ENCODE peak calls at places on chromosomes 4 and X, in four cellular contexts. J, C, I and V are unnamed samples.

GRCh38 chr4:147307896-147308680 is 172.8 kb upstream of the EDNRA start:
- DNase-seq in J (no peak), C (no peak), I (no peak), V (no peak)

GRCh38 chrX:54045563-54046228 is 1.4 kb upstream of the PHF8 start:
- DNase-seq in J (no peak), C (no peak), I (no peak), V (no peak)

GRCh38 chrX:23478056-23478455 is 143.4 kb downstream of the PTCHD1 start:
- DNase-seq in J (no peak), C (no peak), I (no peak), V (no peak)

GRCh38 chr4:182488886-182489285 is 245.7 kb downstream of the TENM3 start:
- DNase-seq in J (no peak), C (no peak), I (no peak), V (no peak)

GRCh38 chr4:6925357-6925836 is 15.8 kb downstream of the TBC1D14 start:
- DNase-seq in J (no peak), C (peak; percentile 85), I (no peak), V (no peak)

GRCh38 chrX:46582325-46582724 is 8.8 kb downstream of the CHST7 start:
- DNase-seq in J (no peak), C (no peak), I (no peak), V (no peak)

GRCh38 chrX:5829060-5829459 is 399.6 kb downstream of the NLGN4X start:
- DNase-seq in J (no peak), C (no peak), I (no peak), V (no peak)

GRCh38 chrX:123960956-123961267 is 594 bp upstream of the STAG2 start:
- DNase-seq in J (no peak), C (no peak), I (no peak), V (no peak)

GRCh38 chr4:110636677-110637407 is 14.0 kb upstream of the PITX2 start:
- DNase-seq in J (no peak), C (no peak), I (no peak), V (no peak)

GRCh38 chr4:186553717-186554116 is 1.6 kb downstream of the MTNR1A start:
- DNase-seq in J (no peak), C (no peak), I (no peak), V (no peak)

GRCh38 chrX:7746861-7747260 is 96.1 kb upstream of the VCX start:
- DNase-seq in J (no peak), C (no peak), I (no peak), V (no peak)

GRCh38 chr4:8180310-8181093 is 18.6 kb upstream of the SH3TC1 start:
- DNase-seq in J (no peak), C (no peak), I (no peak), V (no peak)

GRCh38 chr4:109294006-109294405 is 8.5 kb downstream of the COL25A1 start:
- DNase-seq in J (peak; percentile 8), C (peak; percentile 49), I (no peak), V (no peak)

GRCh38 chr4:138007572-138007971 is 234.6 kb downstream of the SLC7A11 start:
- DNase-seq in J (peak; percentile 4), C (no peak), I (no peak), V (no peak)

GRCh38 chr4:24003926-24004325 is 114.1 kb upstream of the PPARGC1A start:
- DNase-seq in J (no peak), C (no peak), I (no peak), V (no peak)

GRCh38 chr4:10403633-10404445 is 53.4 kb downstream of the ZNF518B start:
- DNase-seq in J (peak; percentile 16), C (peak; percentile 25), I (peak; percentile 23), V (no peak)

GRCh38 chr4:184668511-184669114 is 19.1 kb downstream of the PRIMPOL start:
- DNase-seq in J (no peak), C (peak; percentile 56), I (no peak), V (no peak)

GRCh38 chrX:132004728-132005127 is 18.4 kb upstream of the STK26 start:
- DNase-seq in J (no peak), C (no peak), I (no peak), V (no peak)

GRCh38 chr4:137430171-137430570 is 102.1 kb downstream of the PCDH18 start:
- DNase-seq in J (no peak), C (no peak), I (no peak), V (no peak)

GRCh38 chr4:164616961-164617360 is 137.0 kb upstream of the SMIM31 start:
- DNase-seq in J (no peak), C (no peak), I (no peak), V (no peak)

GRCh38 chr4:187929024-187929423 is 66.5 kb upstream of the ZFP42 start:
- DNase-seq in J (peak; percentile 20), C (no peak), I (no peak), V (no peak)

GRCh38 chr4:86302242-86302641 is 57.6 kb downstream of the MAPK10 start:
- DNase-seq in J (peak; percentile 36), C (no peak), I (no peak), V (no peak)

GRCh38 chr4:174244441-174244840 is 39.0 kb downstream of the FBXO8 start:
- DNase-seq in J (no peak), C (no peak), I (no peak), V (no peak)

GRCh38 chr4:8664031-8664805 is 71.7 kb downstream of the CPZ start:
- DNase-seq in J (no peak), C (no peak), I (no peak), V (no peak)

GRCh38 chrX:132025085-132025484 is 2.0 kb downstream of the STK26 start:
- DNase-seq in J (no peak), C (no peak), I (no peak), V (no peak)